ENCODE peak calls at places on chromosomes 11 and 22, in six cellular contexts. F is cardiac muscle cell, V is astrocyte, L is spleen, W is OCI-LY7, C is psoas muscle. U is an unnamed sample.

GRCh38 chr11:88115828-88116410 is 59.3 kb downstream of the RAB38 start:
- DNase-seq in L (no peak), V (no peak), W (no peak), C (no peak), F (no peak), U (no peak)

GRCh38 chr22:32378703-32379272 is 21.1 kb downstream of the RFPL3 start:
- DNase-seq in L (no peak), F (peak; percentile 36), V (no peak), W (peak; percentile 10), C (no peak), U (peak; percentile 67)

GRCh38 chr11:100769165-100769564 is 82.1 kb downstream of the ARHGAP42 start:
- DNase-seq in V (no peak), F (no peak), W (no peak), C (no peak), L (no peak), U (no peak)

GRCh38 chr11:64253481-64253880 is 2.2 kb downstream of the PLCB3 start:
- DNase-seq in V (no peak), L (no peak), W (no peak), F (no peak), C (peak; percentile 83), U (no peak)

GRCh38 chr22:33557836-33558235 is 362.4 kb downstream of the LARGE1 start:
- DNase-seq in V (no peak), F (no peak), W (no peak), L (no peak), C (no peak), U (no peak)

GRCh38 chr11:108945341-108945740 is 280.5 kb downstream of the DDX10 start:
- DNase-seq in C (no peak), V (no peak), W (no peak), L (no peak), F (no peak), U (no peak)

GRCh38 chr11:5275369-5276110 is 5.8 kb upstream of the HBE1 start:
- DNase-seq in C (no peak), W (no peak), F (peak; percentile 9), L (no peak), V (no peak), U (no peak)

GRCh38 chr11:24264868-24265267 is 232.0 kb upstream of the LUZP2 start:
- DNase-seq in C (no peak), W (no peak), F (no peak), L (no peak), V (no peak), U (no peak)

GRCh38 chr11:46560300-46561025 is 33.4 kb downstream of the AMBRA1 start:
- DNase-seq in V (no peak), L (no peak), F (peak; percentile 55), C (no peak), W (peak; percentile 59), U (no peak)

GRCh38 chr11:96162816-96163499 is 180.0 kb downstream of the MAML2 start:
- DNase-seq in L (no peak), F (peak; percentile 98), V (peak; percentile 93), C (no peak), W (no peak), U (no peak)

GRCh38 chr11:102522332-102523207 is 8.0 kb downstream of the MMP7 start:
- DNase-seq in V (no peak), C (no peak), L (no peak), F (no peak), W (no peak), U (no peak)

GRCh38 chr11:9118277-9118676 is 26.9 kb upstream of the SCUBE2 start:
- DNase-seq in W (no peak), L (no peak), C (no peak), V (peak; percentile 51), F (no peak), U (no peak)

GRCh38 chr11:26608507-26609146 is 36.6 kb upstream of the MUC15 start:
- DNase-seq in F (no peak), W (no peak), C (no peak), V (no peak), L (no peak), U (no peak)

GRCh38 chr22:46108564-46109473 is 41.5 kb upstream of the PPARA start:
- DNase-seq in L (no peak), F (peak; percentile 48), W (no peak), C (no peak), V (peak; percentile 59), U (peak; percentile 80)

GRCh38 chr11:27777013-27777412 is 76.8 kb upstream of the BDNF start:
- DNase-seq in F (no peak), C (no peak), V (no peak), W (no peak), L (no peak), U (no peak)

GRCh38 chr22:47813661-47814060 is 1051.2 kb downstream of the TBC1D22A start:
- DNase-seq in C (no peak), F (no peak), L (no peak), V (no peak), W (no peak), U (no peak)

GRCh38 chr22:42720263-42721044 is at the start of gene A4GALT:
- DNase-seq in F (peak; percentile 20), V (no peak), C (peak; percentile 58), W (peak; percentile 61), L (peak; percentile 83), U (no peak)

GRCh38 chr22:46641829-46642266 is 21.7 kb downstream of the GRAMD4 start:
- DNase-seq in W (no peak), L (no peak), F (peak; percentile 40), V (peak; percentile 8), C (no peak), U (no peak)

GRCh38 chr11:76237914-76238313 is 31.6 kb upstream of the WNT11 start:
- DNase-seq in L (no peak), V (no peak), F (no peak), C (no peak), W (no peak), U (peak; percentile 45)
- TF ChIP-seq CTCF in L (no peak), V (no peak), F (no peak), C (no peak), W (peak; percentile 31), U (peak; percentile 48)

GRCh38 chr11:66069715-66070603 is at the start of gene PACS1:
- DNase-seq in L (peak; percentile 97), W (peak; percentile 78), F (peak; percentile 95), V (peak; percentile 73), C (peak; percentile 86), U (peak; percentile 72)

GRCh38 chr11:66072518-66072917 is 2.4 kb downstream of the PACS1 start:
- DNase-seq in C (no peak), V (no peak), L (no peak), F (no peak), W (no peak), U (no peak)

GRCh38 chr11:66068923-66069714 is 953 bp upstream of the PACS1 start:
- DNase-seq in F (peak; percentile 70), W (peak; percentile 68), C (no peak), V (peak; percentile 53), L (peak; percentile 85), U (peak; percentile 77)

GRCh38 chr11:66071326-66071870 is 1.3 kb downstream of the PACS1 start:
- DNase-seq in V (no peak), L (no peak), W (no peak), C (no peak), F (no peak), U (no peak)

DNA sequence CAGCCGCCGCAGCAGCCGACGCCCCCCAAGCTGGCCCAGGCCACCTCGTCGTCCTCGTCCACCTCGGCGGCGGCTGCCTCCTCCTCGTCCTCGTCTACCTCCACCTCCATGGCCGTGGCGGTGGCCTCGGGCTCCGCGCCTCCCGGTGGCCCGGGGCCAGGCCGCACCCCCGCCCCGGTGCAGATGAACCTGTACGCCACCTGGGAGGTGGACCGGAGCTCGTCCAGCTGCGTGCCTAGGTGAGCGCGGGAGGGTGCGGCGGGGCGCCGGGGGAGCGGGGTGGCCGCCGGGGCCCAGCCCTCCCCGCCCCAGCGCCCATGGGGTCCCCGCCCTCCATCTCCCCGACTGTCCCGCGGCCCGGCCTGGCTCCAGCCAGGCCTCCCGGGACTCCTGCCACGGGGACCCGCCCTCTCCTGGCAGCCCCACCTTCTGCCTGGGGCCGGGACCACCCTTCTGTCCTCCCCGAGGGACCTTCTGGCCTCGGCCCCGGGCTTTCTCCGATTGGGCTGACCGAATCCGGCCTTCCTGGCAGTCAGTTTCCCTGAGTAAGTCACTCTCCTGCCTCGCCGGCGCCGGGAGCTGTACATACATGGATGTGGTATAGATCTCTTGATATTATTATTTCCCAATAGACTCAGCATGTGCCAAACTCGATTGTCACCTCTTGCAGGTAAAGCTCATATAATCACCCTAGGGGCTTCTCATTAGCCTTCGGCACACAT is 693 bp downstream of the PACS1 start:
- DNase-seq in W (no peak), C (peak; percentile 77), F (peak; percentile 57), L (peak; percentile 90), V (no peak), U (peak; percentile 50)
- H3K4me1 ChIP-seq in W (peaks cover 50% of the 10 kb centered on the region), C (peaks cover 19% of the 10 kb centered on the region), F (peaks cover 24% of the 10 kb centered on the region), L (peaks cover 88% of the 10 kb centered on the region), V (peaks cover 25% of the 10 kb centered on the region), U (peaks cover 11% of the 10 kb centered on the region)

GRCh38 chr22:19290400-19291217 is 910 bp downstream of the CLTCL1 start:
- DNase-seq in C (peak; percentile 67), F (no peak), L (peak; percentile 80), V (no peak), W (no peak), U (no peak)

GRCh38 chr22:19289475-19290161 is 1.9 kb downstream of the CLTCL1 start:
- DNase-seq in V (peak; percentile 94), C (no peak), L (no peak), F (peak; percentile 79), W (no peak), U (no peak)

GRCh38 chr22:19291580-19292261 is at the start of gene CLTCL1:
- DNase-seq in L (peak; percentile 95), C (peak; percentile 94), W (peak; percentile 82), V (peak; percentile 49), F (peak; percentile 85), U (peak; percentile 91)

GRCh38 chr22:19292262-19293230 is 1.0 kb upstream of the CLTCL1 start:
- DNase-seq in F (peak; percentile 53), W (peak; percentile 54), C (peak; percentile 93), V (no peak), L (peak; percentile 82), U (no peak)

DNA sequence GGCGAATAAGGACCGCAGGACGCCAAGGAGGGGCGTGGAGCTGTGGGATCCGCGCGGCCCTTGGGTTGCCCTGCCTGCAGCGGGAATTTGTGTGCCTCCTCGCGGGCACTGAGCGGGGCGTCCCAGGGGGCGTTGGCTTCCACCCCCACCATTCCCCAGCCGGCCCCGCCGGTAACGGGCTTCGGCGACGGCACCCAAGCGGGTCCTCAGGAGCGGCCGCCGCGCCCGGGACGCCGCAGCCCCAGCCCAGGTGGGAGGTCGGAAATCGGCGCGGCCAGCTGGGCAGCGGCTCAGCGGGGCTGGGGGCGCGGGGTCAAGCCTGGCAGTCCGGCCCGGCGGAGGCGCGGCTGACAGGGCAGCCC is 320 bp downstream of the CLTCL1 start:
- DNase-seq in F (peak; percentile 20), L (no peak), C (peak; percentile 75), V (no peak), W (no peak), U (peak; percentile 53)
- TF ChIP-seq CTCF in F (no peak), L (no peak), C (no peak), V (no peak), W (no peak), U (no peak)

DNA sequence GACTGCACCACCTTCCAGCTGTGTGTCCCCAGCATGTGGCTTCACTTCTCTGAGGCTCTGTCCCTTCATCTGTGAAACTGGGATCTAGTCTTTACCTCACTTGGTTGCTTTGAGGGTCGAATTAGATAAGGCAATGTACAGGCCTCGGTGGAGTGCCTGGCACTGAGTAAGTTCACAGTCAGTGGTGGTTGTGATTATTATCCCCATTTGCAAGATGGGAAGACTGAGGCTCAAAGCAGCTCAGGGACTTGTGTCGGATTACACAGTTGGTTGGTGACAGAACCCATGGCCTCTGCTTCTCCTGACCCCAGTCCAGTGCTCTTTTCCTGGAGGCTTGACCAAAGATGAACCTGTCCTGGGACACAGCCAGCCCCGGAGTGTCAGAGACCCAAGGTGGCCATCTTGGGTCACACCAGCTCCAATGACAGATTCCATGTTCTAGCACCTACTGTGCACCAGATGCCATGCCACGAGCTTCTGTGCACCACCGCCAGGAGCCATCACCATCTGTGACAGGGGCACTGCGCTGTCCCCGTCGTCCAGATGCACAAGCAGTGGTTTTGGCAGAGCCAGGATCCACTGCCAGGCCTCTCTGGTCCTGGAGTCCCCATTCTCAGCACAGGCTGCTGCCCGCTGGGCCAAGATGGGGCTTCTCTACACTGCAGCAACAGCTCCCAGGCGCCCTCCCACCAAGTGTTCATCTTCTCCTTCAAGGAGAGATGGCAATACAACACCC is 60.5 kb downstream of the IGLL1 start:
- DNase-seq in C (peak; percentile 23), W (no peak), F (no peak), V (no peak), L (peak; percentile 66), U (no peak)
- H3K4me1 ChIP-seq in C (no peaks in the 10 kb centered on the region), W (peaks cover 35% of the 10 kb centered on the region), F (peaks cover 40% of the 10 kb centered on the region), V (peaks cover 17% of the 10 kb centered on the region), L (peaks cover 39% of the 10 kb centered on the region), U (peaks cover 40% of the 10 kb centered on the region)